ENCODE peak calls at places on chromosomes 11 and 22, in seven cellular contexts. L is lower lobe of right lung, H is colonic mucosa, U is AG04449, K is body of pancreas, P is WERI-Rb-1, T is astrocyte of the spinal cord. W is an unnamed sample.

GRCh38 chr11:128336203-128336602 is 251.2 kb downstream of the ETS1 start:
- DNase-seq in L (peak), H (no peak), U (peak), K (peak), P (no peak), T (peak), W (no peak)

GRCh38 chr11:118660646-118661424 is 18.6 kb downstream of the TREH start:
- DNase-seq in L (no peak), H (no peak), U (no peak), K (peak), P (peak), T (no peak), W (no peak)

GRCh38 chr11:123653997-123654565 is 343 bp downstream of the SCN3B start:
- DNase-seq in L (peak), H (peak), U (no peak), K (peak), P (no peak), T (peak), W (peak)

GRCh38 chr22:41822289-41823057 is 10.4 kb upstream of the SREBF2 start:
- DNase-seq in L (no peak), H (no peak), U (no peak), K (no peak), P (no peak), T (peak), W (peak)

GRCh38 chr22:39996732-39997131 is 2.0 kb downstream of the FAM83F start:
- DNase-seq in L (no peak), H (no peak), U (no peak), K (no peak), P (no peak), T (no peak), W (no peak)

GRCh38 chr22:27377901-27378300 is 423.7 kb downstream of the MN1 start:
- DNase-seq in L (no peak), H (peak), U (no peak), K (peak), P (no peak), T (no peak), W (no peak)

GRCh38 chr22:29313126-29314071 is 2.1 kb downstream of the RASL10A start:
- DNase-seq in L (peak), H (peak), U (no peak), K (no peak), P (no peak), T (peak), W (peak)

GRCh38 chr11:35343033-35343598 is 76.2 kb downstream of the SLC1A2 start:
- DNase-seq in L (no peak), H (no peak), U (no peak), K (no peak), P (no peak), T (no peak), W (no peak)

GRCh38 chr11:106840993-106841392 is 177.3 kb downstream of the GUCY1A2 start:
- DNase-seq in L (no peak), H (no peak), U (no peak), K (no peak), P (no peak), T (no peak), W (no peak)
- TF ChIP-seq CTCF in L (no peak), H (no peak), U (no peak), K (no peak), P (no peak), T (no peak), W (no peak)

GRCh38 chr11:62217191-62217748 is 8.8 kb downstream of the SCGB2A1 start:
- DNase-seq in L (no peak), H (no peak), U (no peak), K (no peak), P (no peak), T (peak), W (peak)
- TF ChIP-seq CTCF in L (peak), H (peak), U (peak), K (peak), P (peak), T (peak), W (peak)

GRCh38 chr11:120182790-120183491 is 27.9 kb upstream of the OAF start:
- DNase-seq in L (no peak), H (peak), U (no peak), K (peak), P (peak), T (no peak), W (no peak)
- TF ChIP-seq CTCF in L (peak), H (peak), U (peak), K (peak), P (peak), T (peak), W (peak)

GRCh38 chr22:32636884-32637283 is 162.3 kb downstream of the FBXO7 start:
- DNase-seq in L (no peak), H (no peak), U (no peak), K (no peak), P (no peak), T (no peak), W (no peak)
- TF ChIP-seq CTCF in L (no peak), H (no peak), U (no peak), K (no peak), P (no peak), T (peak), W (no peak)

GRCh38 chr11:2389344-2390026 is 11.1 kb upstream of the TSSC4 start:
- DNase-seq in L (no peak), H (no peak), U (no peak), K (no peak), P (no peak), T (no peak), W (no peak)
- TF ChIP-seq CTCF in L (no peak), H (no peak), U (no peak), K (no peak), P (peak), T (peak), W (peak)

DNA sequence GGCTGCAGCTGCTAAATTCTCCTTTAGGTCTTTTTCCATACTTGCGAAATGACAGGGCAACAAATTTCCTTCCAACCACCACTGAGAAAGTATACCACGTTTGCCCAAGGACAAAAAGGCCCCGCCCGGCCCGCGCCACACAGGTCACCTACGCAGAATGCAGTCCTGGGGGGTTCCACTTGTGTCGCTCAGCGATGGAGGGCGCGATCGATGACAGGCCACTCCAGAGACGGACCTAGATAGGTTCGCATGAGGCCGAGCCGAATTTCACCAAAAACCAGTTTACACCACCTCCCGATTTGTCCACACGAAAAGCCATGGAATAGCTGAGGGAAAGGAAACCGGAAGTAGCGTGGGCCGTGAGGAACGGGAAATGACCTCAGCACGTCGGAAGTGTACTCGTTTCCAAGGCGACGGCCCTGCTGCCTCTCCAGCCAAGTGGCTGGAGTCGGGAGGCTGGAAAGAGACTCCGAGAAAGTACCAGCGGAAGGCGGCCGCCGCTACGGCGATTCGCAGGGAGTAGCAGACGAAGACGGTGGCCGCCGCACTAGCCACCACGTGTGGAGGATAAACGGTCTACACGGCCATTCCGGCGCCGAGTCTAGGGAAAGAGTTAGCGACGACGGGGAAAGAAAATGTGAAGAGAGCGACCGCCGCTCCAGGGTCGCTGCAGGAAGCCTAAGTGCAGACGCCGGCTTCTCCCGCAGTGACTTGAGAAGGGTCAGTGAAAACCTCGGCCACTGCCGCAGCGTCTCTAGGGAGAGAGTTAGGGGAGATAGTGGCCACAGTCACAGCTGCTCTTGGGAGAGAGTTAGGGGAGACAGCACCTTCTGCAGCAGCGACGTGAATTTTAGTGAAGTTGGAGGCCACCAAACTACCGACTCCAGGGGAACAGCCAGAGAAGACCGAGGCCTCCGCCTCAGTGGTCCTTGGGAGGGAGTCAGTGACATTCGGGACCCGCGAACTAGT is at the start of gene ANKRD42:
- DNase-seq in L (peak), H (peak), U (peak), K (peak), P (peak), T (peak), W (peak)
- TF ChIP-seq CTCF in L (no peak), H (no peak), U (no peak), K (peak), P (no peak), T (no peak), W (no peak)

GRCh38 chr11:94302806-94303205 is 1.6 kb upstream of the IZUMO1R start:
- DNase-seq in L (no peak), H (no peak), U (no peak), K (no peak), P (no peak), T (no peak), W (no peak)
- TF ChIP-seq CTCF in L (no peak), H (no peak), U (no peak), K (no peak), P (no peak), T (no peak), W (no peak)

GRCh38 chr22:37561209-37562048 is 1.1 kb downstream of the CDC42EP1 start:
- DNase-seq in L (peak), H (peak), U (no peak), K (peak), P (peak), T (peak), W (peak)

GRCh38 chr22:37558815-37559214 is 1.5 kb upstream of the CDC42EP1 start:
- DNase-seq in L (no peak), H (no peak), U (no peak), K (no peak), P (no peak), T (no peak), W (no peak)

GRCh38 chr22:37560682-37561208 is 465 bp downstream of the CDC42EP1 start:
- DNase-seq in L (peak), H (no peak), U (no peak), K (peak), P (no peak), T (peak), W (no peak)

GRCh38 chr22:37559521-37559900 is 769 bp upstream of the CDC42EP1 start:
- DNase-seq in L (no peak), H (no peak), U (no peak), K (no peak), P (no peak), T (no peak), W (no peak)

DNA sequence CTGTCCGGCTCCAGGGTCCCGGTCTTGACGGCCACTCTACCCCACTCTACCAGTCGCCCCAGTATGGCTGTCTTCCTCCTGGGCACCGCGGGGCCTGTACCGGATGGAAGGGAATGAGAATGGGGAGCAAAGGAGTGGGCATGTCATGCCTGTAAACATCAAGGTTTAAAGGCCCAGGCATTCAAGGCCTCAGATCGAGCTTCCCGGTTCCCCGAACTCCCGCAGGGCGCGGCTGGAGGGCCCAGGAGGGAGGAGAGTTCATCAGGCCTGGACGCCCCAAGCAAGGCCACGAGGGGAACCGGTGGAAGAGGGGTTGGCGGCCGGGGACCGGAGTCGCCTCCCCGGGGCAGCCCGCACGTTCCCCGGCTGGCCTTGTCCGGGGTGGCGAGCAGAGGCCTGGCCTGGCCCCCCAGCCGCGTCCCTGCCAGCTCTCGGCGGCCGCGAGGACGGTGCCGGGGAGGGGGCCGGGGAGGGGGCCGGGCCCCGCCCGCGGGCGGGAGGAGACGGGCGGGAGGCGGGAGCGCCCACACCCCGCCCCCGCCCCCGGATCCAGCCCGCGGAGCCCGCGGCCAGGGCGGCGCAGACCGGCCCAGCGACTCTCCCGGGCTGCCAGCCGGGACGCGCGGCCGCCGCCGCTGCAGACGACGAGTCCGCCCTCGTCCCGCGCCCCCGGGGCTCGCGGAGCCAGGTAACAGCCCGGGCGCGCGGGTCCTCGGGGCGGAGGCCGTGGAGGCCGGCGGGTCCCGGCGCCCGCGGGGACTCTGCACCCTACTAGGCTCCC is at the start of gene CDC42EP1:
- DNase-seq in L (peak), H (peak), U (no peak), K (peak), P (peak), T (peak), W (no peak)
- TF ChIP-seq CTCF in L (no peak), H (no peak), U (no peak), K (no peak), P (no peak), T (no peak), W (no peak)

GRCh38 chr11:31636983-31637382 is 127.4 kb downstream of the ELP4 start:
- DNase-seq in L (no peak), H (no peak), U (no peak), K (peak), P (no peak), T (no peak), W (no peak)

GRCh38 chr11:31640611-31641010 is 131.0 kb downstream of the ELP4 start:
- DNase-seq in L (no peak), H (no peak), U (no peak), K (peak), P (no peak), T (no peak), W (no peak)

GRCh38 chr11:31643831-31644230 is 134.3 kb downstream of the ELP4 start:
- DNase-seq in L (no peak), H (no peak), U (no peak), K (no peak), P (peak), T (peak), W (no peak)

GRCh38 chr11:31645747-31646146 is 136.2 kb downstream of the ELP4 start:
- DNase-seq in L (no peak), H (no peak), U (peak), K (no peak), P (no peak), T (peak), W (no peak)

DNA sequence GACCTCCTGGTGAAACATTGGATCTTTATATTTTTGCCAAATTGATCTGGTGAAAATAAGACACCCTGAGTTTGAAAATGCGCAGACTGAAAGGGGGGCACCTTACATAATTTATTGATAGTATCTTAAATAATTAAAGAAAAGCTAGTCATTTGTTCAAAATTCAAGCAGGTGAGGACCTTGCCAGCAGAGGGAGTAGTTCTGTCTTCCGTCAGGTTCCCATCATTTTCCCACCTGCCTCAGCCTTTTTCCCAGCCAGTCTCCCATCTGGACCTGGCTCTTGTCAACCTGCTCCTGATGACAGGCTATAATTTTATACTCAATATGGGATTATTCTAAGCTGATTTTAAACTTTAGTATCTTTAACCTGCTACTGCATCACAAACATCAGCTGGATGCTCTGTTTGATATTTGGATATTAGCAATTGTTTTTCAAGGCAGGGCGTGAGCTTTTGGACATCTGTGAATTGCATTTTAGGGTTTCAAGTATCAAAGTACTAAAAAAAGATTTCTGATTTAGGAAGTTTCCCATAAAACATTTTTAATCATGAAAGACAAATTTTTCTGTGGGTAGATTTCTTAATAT is 132.0 kb downstream of the ELP4 start:
- DNase-seq in L (no peak), H (peak), U (no peak), K (peak), P (peak), T (peak), W (no peak)
- TF ChIP-seq CTCF in L (peak), H (peak), U (peak), K (peak), P (peak), T (peak), W (peak)